ENCODE peak calls at places on chromosome 17, in eight cellular contexts. One of them, this sample, is unnamed.

GRCh38 chr17:70098030-70098429 is 23.0 kb downstream of the KCNJ16 start:
- DNase-seq in CD8-positive, alpha-beta T cell: no peak
- DNase-seq in heart left ventricle: no peak
- DNase-seq in epithelial cell of esophagus: peak
- DNase-seq in fibroblast of pulmonary artery: no peak
- DNase-seq in HCT116: no peak
- DNase-seq in colonic mucosa: no peak
- DNase-seq in right lobe of liver: no peak
- DNase-seq in this sample: peak

GRCh38 chr17:51120357-51120738 is 320 bp downstream of the SPAG9 start:
- DNase-seq in CD8-positive, alpha-beta T cell: peak
- DNase-seq in heart left ventricle: peak
- DNase-seq in epithelial cell of esophagus: peak
- DNase-seq in fibroblast of pulmonary artery: peak
- DNase-seq in HCT116: no peak
- DNase-seq in colonic mucosa: peak
- DNase-seq in right lobe of liver: no peak
- DNase-seq in this sample: no peak

GRCh38 chr17:17141860-17142552 is 64.1 kb downstream of the PLD6 start:
- DNase-seq in CD8-positive, alpha-beta T cell: peak
- DNase-seq in heart left ventricle: no peak
- DNase-seq in epithelial cell of esophagus: peak
- DNase-seq in fibroblast of pulmonary artery: peak
- DNase-seq in HCT116: no peak
- DNase-seq in colonic mucosa: no peak
- DNase-seq in right lobe of liver: no peak
- DNase-seq in this sample: peak

GRCh38 chr17:82332669-82333278 is 792 bp downstream of the SECTM1 start:
- DNase-seq in CD8-positive, alpha-beta T cell: no peak
- DNase-seq in heart left ventricle: no peak
- DNase-seq in epithelial cell of esophagus: peak
- DNase-seq in fibroblast of pulmonary artery: peak
- DNase-seq in HCT116: peak
- DNase-seq in colonic mucosa: no peak
- DNase-seq in right lobe of liver: peak
- DNase-seq in this sample: peak

GRCh38 chr17:75003070-75003956 is 9.2 kb upstream of the MRPL58 start:
- DNase-seq in CD8-positive, alpha-beta T cell: no peak
- DNase-seq in heart left ventricle: no peak
- DNase-seq in epithelial cell of esophagus: no peak
- DNase-seq in fibroblast of pulmonary artery: no peak
- DNase-seq in HCT116: no peak
- DNase-seq in colonic mucosa: no peak
- DNase-seq in right lobe of liver: no peak
- DNase-seq in this sample: no peak

GRCh38 chr17:49597928-49598655 is 22.4 kb downstream of the NXPH3 start:
- DNase-seq in CD8-positive, alpha-beta T cell: no peak
- DNase-seq in heart left ventricle: no peak
- DNase-seq in epithelial cell of esophagus: no peak
- DNase-seq in fibroblast of pulmonary artery: peak
- DNase-seq in HCT116: no peak
- DNase-seq in colonic mucosa: no peak
- DNase-seq in right lobe of liver: no peak
- DNase-seq in this sample: peak

GRCh38 chr17:73492802-73493139 is 151.5 kb downstream of the SDK2 start:
- DNase-seq in CD8-positive, alpha-beta T cell: no peak
- DNase-seq in heart left ventricle: no peak
- DNase-seq in epithelial cell of esophagus: no peak
- DNase-seq in fibroblast of pulmonary artery: no peak
- DNase-seq in HCT116: no peak
- DNase-seq in colonic mucosa: no peak
- DNase-seq in right lobe of liver: no peak
- DNase-seq in this sample: no peak

GRCh38 chr17:77409282-77410161 is 268.8 kb downstream of the SEC14L1 start:
- DNase-seq in CD8-positive, alpha-beta T cell: no peak
- DNase-seq in heart left ventricle: peak
- DNase-seq in epithelial cell of esophagus: peak
- DNase-seq in fibroblast of pulmonary artery: peak
- DNase-seq in HCT116: no peak
- DNase-seq in colonic mucosa: peak
- DNase-seq in right lobe of liver: no peak
- DNase-seq in this sample: peak

GRCh38 chr17:55770220-55770870 is 19.5 kb downstream of the PCTP start:
- DNase-seq in CD8-positive, alpha-beta T cell: no peak
- DNase-seq in heart left ventricle: no peak
- DNase-seq in epithelial cell of esophagus: peak
- DNase-seq in fibroblast of pulmonary artery: peak
- DNase-seq in HCT116: peak
- DNase-seq in colonic mucosa: no peak
- DNase-seq in right lobe of liver: no peak
- DNase-seq in this sample: peak

GRCh38 chr17:74601944-74602572 is 10.0 kb upstream of the CD300LD start:
- DNase-seq in CD8-positive, alpha-beta T cell: peak
- DNase-seq in heart left ventricle: no peak
- DNase-seq in epithelial cell of esophagus: peak
- DNase-seq in fibroblast of pulmonary artery: peak
- DNase-seq in HCT116: peak
- DNase-seq in colonic mucosa: peak
- DNase-seq in right lobe of liver: no peak
- DNase-seq in this sample: peak

GRCh38 chr17:58710948-58711552 is 18.6 kb downstream of the RAD51C start:
- DNase-seq in CD8-positive, alpha-beta T cell: peak
- DNase-seq in heart left ventricle: peak
- DNase-seq in epithelial cell of esophagus: peak
- DNase-seq in fibroblast of pulmonary artery: peak
- DNase-seq in HCT116: peak
- DNase-seq in colonic mucosa: peak
- DNase-seq in right lobe of liver: no peak
- DNase-seq in this sample: peak

GRCh38 chr17:73302189-73302588 is 9.6 kb downstream of the CDC42EP4 start:
- DNase-seq in CD8-positive, alpha-beta T cell: no peak
- DNase-seq in heart left ventricle: no peak
- DNase-seq in epithelial cell of esophagus: no peak
- DNase-seq in fibroblast of pulmonary artery: no peak
- DNase-seq in HCT116: no peak
- DNase-seq in colonic mucosa: no peak
- DNase-seq in right lobe of liver: no peak
- DNase-seq in this sample: peak

GRCh38 chr17:82493517-82493840 is 26.1 kb upstream of the FOXK2 start:
- DNase-seq in CD8-positive, alpha-beta T cell: no peak
- DNase-seq in heart left ventricle: no peak
- DNase-seq in epithelial cell of esophagus: no peak
- DNase-seq in fibroblast of pulmonary artery: no peak
- DNase-seq in HCT116: no peak
- DNase-seq in colonic mucosa: no peak
- DNase-seq in right lobe of liver: no peak
- DNase-seq in this sample: no peak

GRCh38 chr17:7969434-7969833 is 33.0 kb upstream of the GUCY2D start:
- DNase-seq in CD8-positive, alpha-beta T cell: no peak
- DNase-seq in heart left ventricle: no peak
- DNase-seq in epithelial cell of esophagus: no peak
- DNase-seq in fibroblast of pulmonary artery: peak
- DNase-seq in HCT116: no peak
- DNase-seq in colonic mucosa: no peak
- DNase-seq in right lobe of liver: no peak
- DNase-seq in this sample: peak

GRCh38 chr17:29847527-29847931 is 82.5 kb downstream of the SSH2 start:
- DNase-seq in CD8-positive, alpha-beta T cell: no peak
- DNase-seq in heart left ventricle: no peak
- DNase-seq in epithelial cell of esophagus: no peak
- DNase-seq in fibroblast of pulmonary artery: peak
- DNase-seq in HCT116: no peak
- DNase-seq in colonic mucosa: no peak
- DNase-seq in right lobe of liver: no peak
- DNase-seq in this sample: no peak

GRCh38 chr17:79451167-79451566 is 159.7 kb downstream of the RBFOX3 start:
- DNase-seq in CD8-positive, alpha-beta T cell: no peak
- DNase-seq in heart left ventricle: no peak
- DNase-seq in epithelial cell of esophagus: no peak
- DNase-seq in fibroblast of pulmonary artery: no peak
- DNase-seq in HCT116: no peak
- DNase-seq in colonic mucosa: no peak
- DNase-seq in right lobe of liver: no peak
- DNase-seq in this sample: no peak
- TF ChIP-seq CTCF in CD8-positive, alpha-beta T cell: no peak
- TF ChIP-seq CTCF in heart left ventricle: no peak
- TF ChIP-seq CTCF in epithelial cell of esophagus: no peak
- TF ChIP-seq CTCF in fibroblast of pulmonary artery: no peak
- TF ChIP-seq CTCF in HCT116: no peak
- TF ChIP-seq CTCF in colonic mucosa: no peak
- TF ChIP-seq CTCF in right lobe of liver: no peak
- TF ChIP-seq CTCF in this sample: no peak

DNA sequence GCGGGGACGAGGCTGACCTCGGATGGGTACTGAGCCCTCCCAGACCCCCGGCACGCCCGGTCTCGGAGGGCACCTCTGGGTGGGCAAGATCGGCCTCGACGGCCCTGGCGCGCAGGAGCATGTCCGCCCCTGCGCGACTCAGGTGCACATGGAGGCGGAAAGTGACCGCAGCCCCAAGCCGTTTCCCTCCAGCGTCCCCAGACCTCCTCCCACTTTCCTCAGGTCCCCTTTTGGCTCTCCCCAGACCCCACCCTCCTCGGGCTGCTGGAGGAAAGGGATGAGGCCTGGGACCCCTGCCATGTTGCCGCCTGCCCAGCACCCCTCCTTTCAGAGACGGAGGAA is 10.0 kb downstream of the RPL19 start:
- DNase-seq in CD8-positive, alpha-beta T cell: no peak
- DNase-seq in heart left ventricle: no peak
- DNase-seq in epithelial cell of esophagus: no peak
- DNase-seq in fibroblast of pulmonary artery: no peak
- DNase-seq in HCT116: no peak
- DNase-seq in colonic mucosa: no peak
- DNase-seq in right lobe of liver: no peak
- DNase-seq in this sample: no peak
- H3K4me3 ChIP-seq in CD8-positive, alpha-beta T cell: peak
- H3K4me3 ChIP-seq in heart left ventricle: peak
- H3K4me3 ChIP-seq in epithelial cell of esophagus: peak
- H3K4me3 ChIP-seq in fibroblast of pulmonary artery: peak
- H3K4me3 ChIP-seq in HCT116: no peak
- H3K4me3 ChIP-seq in colonic mucosa: peak
- H3K4me3 ChIP-seq in right lobe of liver: peak
- H3K4me3 ChIP-seq in this sample: peak

GRCh38 chr17:76147211-76148014 is 6.4 kb upstream of the FOXJ1 start:
- DNase-seq in CD8-positive, alpha-beta T cell: no peak
- DNase-seq in heart left ventricle: no peak
- DNase-seq in epithelial cell of esophagus: peak
- DNase-seq in fibroblast of pulmonary artery: peak
- DNase-seq in HCT116: peak
- DNase-seq in colonic mucosa: no peak
- DNase-seq in right lobe of liver: peak
- DNase-seq in this sample: peak
- TF ChIP-seq CTCF in CD8-positive, alpha-beta T cell: no peak
- TF ChIP-seq CTCF in heart left ventricle: peak
- TF ChIP-seq CTCF in epithelial cell of esophagus: peak
- TF ChIP-seq CTCF in fibroblast of pulmonary artery: peak
- TF ChIP-seq CTCF in HCT116: peak
- TF ChIP-seq CTCF in colonic mucosa: peak
- TF ChIP-seq CTCF in right lobe of liver: peak
- TF ChIP-seq CTCF in this sample: peak

GRCh38 chr17:43758497-43759174 is at the start of gene SOST:
- DNase-seq in CD8-positive, alpha-beta T cell: no peak
- DNase-seq in heart left ventricle: no peak
- DNase-seq in epithelial cell of esophagus: peak
- DNase-seq in fibroblast of pulmonary artery: no peak
- DNase-seq in HCT116: no peak
- DNase-seq in colonic mucosa: no peak
- DNase-seq in right lobe of liver: no peak
- DNase-seq in this sample: no peak
- H3K4me3 ChIP-seq in CD8-positive, alpha-beta T cell: no peak
- H3K4me3 ChIP-seq in heart left ventricle: no peak
- H3K4me3 ChIP-seq in epithelial cell of esophagus: no peak
- H3K4me3 ChIP-seq in fibroblast of pulmonary artery: no peak
- H3K4me3 ChIP-seq in HCT116: no peak
- H3K4me3 ChIP-seq in colonic mucosa: no peak
- H3K4me3 ChIP-seq in right lobe of liver: no peak
- H3K4me3 ChIP-seq in this sample: no peak

GRCh38 chr17:18191967-18192366 is 8.3 kb downstream of the ALKBH5 start:
- DNase-seq in CD8-positive, alpha-beta T cell: no peak
- DNase-seq in heart left ventricle: no peak
- DNase-seq in epithelial cell of esophagus: no peak
- DNase-seq in fibroblast of pulmonary artery: no peak
- DNase-seq in HCT116: no peak
- DNase-seq in colonic mucosa: no peak
- DNase-seq in right lobe of liver: no peak
- DNase-seq in this sample: peak
- TF ChIP-seq CTCF in CD8-positive, alpha-beta T cell: peak
- TF ChIP-seq CTCF in heart left ventricle: peak
- TF ChIP-seq CTCF in epithelial cell of esophagus: peak
- TF ChIP-seq CTCF in fibroblast of pulmonary artery: peak
- TF ChIP-seq CTCF in HCT116: peak
- TF ChIP-seq CTCF in colonic mucosa: no peak
- TF ChIP-seq CTCF in right lobe of liver: no peak
- TF ChIP-seq CTCF in this sample: peak

DNA sequence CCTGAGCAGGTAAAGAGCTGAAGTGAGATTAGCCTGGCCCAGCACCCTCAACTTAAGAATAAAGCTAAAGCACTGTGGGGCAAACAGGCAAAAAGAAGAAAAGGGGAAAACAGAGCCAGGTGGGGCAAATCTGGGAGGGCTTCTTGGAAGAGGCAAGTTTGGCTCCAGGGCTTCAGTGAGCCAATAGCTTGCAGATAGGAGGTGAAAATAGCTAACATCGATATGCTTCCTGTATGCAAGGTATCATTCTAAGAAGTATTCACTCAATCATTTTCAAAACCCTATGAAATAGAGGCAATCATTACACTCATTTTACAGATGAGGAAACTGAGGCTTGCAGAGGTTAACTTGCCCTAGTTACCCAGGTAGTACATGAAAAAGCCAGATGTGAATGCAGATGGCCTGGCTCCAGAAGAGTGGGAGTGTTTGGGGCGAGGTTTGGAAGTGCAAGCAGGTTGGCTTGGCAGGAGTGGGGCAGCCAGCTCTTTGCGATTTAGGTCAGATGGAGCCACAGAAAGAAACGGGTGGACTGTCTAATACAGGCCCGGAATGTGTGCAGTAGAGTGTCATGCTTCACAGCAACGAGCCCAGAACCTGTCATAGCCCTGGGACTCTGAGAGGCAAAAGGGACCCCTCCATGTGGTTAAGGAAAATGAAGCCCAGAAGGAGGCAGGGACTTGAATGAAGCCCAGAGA is 5.7 kb downstream of the WNT3 start:
- DNase-seq in CD8-positive, alpha-beta T cell: no peak
- DNase-seq in heart left ventricle: no peak
- DNase-seq in epithelial cell of esophagus: no peak
- DNase-seq in fibroblast of pulmonary artery: no peak
- DNase-seq in HCT116: no peak
- DNase-seq in colonic mucosa: no peak
- DNase-seq in right lobe of liver: no peak
- DNase-seq in this sample: no peak
- H3K4me3 ChIP-seq in CD8-positive, alpha-beta T cell: no peak
- H3K4me3 ChIP-seq in heart left ventricle: no peak
- H3K4me3 ChIP-seq in epithelial cell of esophagus: no peak
- H3K4me3 ChIP-seq in fibroblast of pulmonary artery: no peak
- H3K4me3 ChIP-seq in HCT116: no peak
- H3K4me3 ChIP-seq in colonic mucosa: no peak
- H3K4me3 ChIP-seq in right lobe of liver: no peak
- H3K4me3 ChIP-seq in this sample: no peak

This sample was measured in fibroblast of mammary gland.